ENCODE peak calls at places on chromosomes 1 and 21, in nine cellular contexts. One of them, this sample, is unnamed.

GRCh38 chr1:201350361-201350725 is 27.1 kb downstream of the TNNT2 start:
- DNase-seq in dorsolateral prefrontal cortex: no peak
- DNase-seq in pancreas: no peak
- DNase-seq in lower leg skin: no peak
- DNase-seq in K562: no peak
- DNase-seq in heart right ventricle: no peak
- DNase-seq in HFF-Myc: no peak
- DNase-seq in fibroblast of pulmonary artery: no peak
- DNase-seq in astrocyte of the spinal cord: no peak
- DNase-seq in this sample: no peak

GRCh38 chr1:205294175-205294913 is 27.2 kb downstream of the NUAK2 start:
- DNase-seq in dorsolateral prefrontal cortex: no peak
- DNase-seq in pancreas: peak
- DNase-seq in lower leg skin: no peak
- DNase-seq in K562: peak
- DNase-seq in heart right ventricle: no peak
- DNase-seq in HFF-Myc: peak
- DNase-seq in fibroblast of pulmonary artery: peak
- DNase-seq in astrocyte of the spinal cord: peak
- DNase-seq in this sample: no peak

GRCh38 chr1:214983126-214983869 is 99.2 kb upstream of the KCNK2 start:
- DNase-seq in dorsolateral prefrontal cortex: no peak
- DNase-seq in pancreas: no peak
- DNase-seq in lower leg skin: no peak
- DNase-seq in K562: no peak
- DNase-seq in heart right ventricle: no peak
- DNase-seq in HFF-Myc: no peak
- DNase-seq in fibroblast of pulmonary artery: peak
- DNase-seq in astrocyte of the spinal cord: peak
- DNase-seq in this sample: no peak

GRCh38 chr1:197619008-197619640 is 156.2 kb downstream of the DENND1B start:
- DNase-seq in dorsolateral prefrontal cortex: no peak
- DNase-seq in pancreas: no peak
- DNase-seq in lower leg skin: no peak
- DNase-seq in K562: no peak
- DNase-seq in heart right ventricle: no peak
- DNase-seq in HFF-Myc: no peak
- DNase-seq in fibroblast of pulmonary artery: peak
- DNase-seq in astrocyte of the spinal cord: peak
- DNase-seq in this sample: no peak

GRCh38 chr1:156893048-156893953 is at the start of gene PEAR1:
- DNase-seq in dorsolateral prefrontal cortex: no peak
- DNase-seq in pancreas: peak
- DNase-seq in lower leg skin: no peak
- DNase-seq in K562: no peak
- DNase-seq in heart right ventricle: peak
- DNase-seq in HFF-Myc: no peak
- DNase-seq in fibroblast of pulmonary artery: peak
- DNase-seq in astrocyte of the spinal cord: no peak
- DNase-seq in this sample: no peak

GRCh38 chr1:177571076-177571475 is 398.8 kb downstream of the SEC16B start:
- DNase-seq in dorsolateral prefrontal cortex: no peak
- DNase-seq in pancreas: no peak
- DNase-seq in lower leg skin: no peak
- DNase-seq in K562: no peak
- DNase-seq in heart right ventricle: no peak
- DNase-seq in HFF-Myc: no peak
- DNase-seq in fibroblast of pulmonary artery: no peak
- DNase-seq in astrocyte of the spinal cord: no peak
- DNase-seq in this sample: no peak

GRCh38 chr1:83889707-83890106 is 109.2 kb downstream of the TTLL7 start:
- DNase-seq in dorsolateral prefrontal cortex: no peak
- DNase-seq in pancreas: no peak
- DNase-seq in lower leg skin: no peak
- DNase-seq in K562: no peak
- DNase-seq in heart right ventricle: no peak
- DNase-seq in HFF-Myc: no peak
- DNase-seq in fibroblast of pulmonary artery: peak
- DNase-seq in astrocyte of the spinal cord: peak
- DNase-seq in this sample: no peak

GRCh38 chr1:25523512-25523911 is 19.9 kb upstream of the LDLRAP1 start:
- DNase-seq in dorsolateral prefrontal cortex: no peak
- DNase-seq in pancreas: no peak
- DNase-seq in lower leg skin: no peak
- DNase-seq in K562: peak
- DNase-seq in heart right ventricle: no peak
- DNase-seq in HFF-Myc: no peak
- DNase-seq in fibroblast of pulmonary artery: peak
- DNase-seq in astrocyte of the spinal cord: no peak
- DNase-seq in this sample: peak

GRCh38 chr21:41559658-41560599 is 52.0 kb upstream of the TMPRSS2 start:
- DNase-seq in dorsolateral prefrontal cortex: no peak
- DNase-seq in pancreas: no peak
- DNase-seq in lower leg skin: no peak
- DNase-seq in K562: no peak
- DNase-seq in heart right ventricle: no peak
- DNase-seq in HFF-Myc: peak
- DNase-seq in fibroblast of pulmonary artery: peak
- DNase-seq in astrocyte of the spinal cord: peak
- DNase-seq in this sample: peak

GRCh38 chr1:36472656-36473055 is 8.5 kb upstream of the MRPS15 start:
- DNase-seq in dorsolateral prefrontal cortex: no peak
- DNase-seq in pancreas: no peak
- DNase-seq in lower leg skin: no peak
- DNase-seq in K562: no peak
- DNase-seq in heart right ventricle: no peak
- DNase-seq in HFF-Myc: no peak
- DNase-seq in fibroblast of pulmonary artery: no peak
- DNase-seq in astrocyte of the spinal cord: no peak
- DNase-seq in this sample: no peak

GRCh38 chr1:66438062-66438970 is 95.6 kb upstream of the SGIP1 start:
- DNase-seq in dorsolateral prefrontal cortex: no peak
- DNase-seq in pancreas: no peak
- DNase-seq in lower leg skin: no peak
- DNase-seq in K562: no peak
- DNase-seq in heart right ventricle: no peak
- DNase-seq in HFF-Myc: no peak
- DNase-seq in fibroblast of pulmonary artery: no peak
- DNase-seq in astrocyte of the spinal cord: no peak
- DNase-seq in this sample: no peak

GRCh38 chr1:155196103-155196892 is 11.4 kb downstream of the THBS3 start:
- DNase-seq in dorsolateral prefrontal cortex: no peak
- DNase-seq in pancreas: peak
- DNase-seq in lower leg skin: no peak
- DNase-seq in K562: no peak
- DNase-seq in heart right ventricle: no peak
- DNase-seq in HFF-Myc: no peak
- DNase-seq in fibroblast of pulmonary artery: no peak
- DNase-seq in astrocyte of the spinal cord: peak
- DNase-seq in this sample: no peak

GRCh38 chr1:32753532-32754281 is 51.1 kb upstream of the SYNC start:
- DNase-seq in dorsolateral prefrontal cortex: no peak
- DNase-seq in pancreas: peak
- DNase-seq in lower leg skin: no peak
- DNase-seq in K562: peak
- DNase-seq in heart right ventricle: peak
- DNase-seq in HFF-Myc: no peak
- DNase-seq in fibroblast of pulmonary artery: peak
- DNase-seq in astrocyte of the spinal cord: peak
- DNase-seq in this sample: peak
- H3K4me3 ChIP-seq in dorsolateral prefrontal cortex: peak
- H3K4me3 ChIP-seq in pancreas: peak
- H3K4me3 ChIP-seq in lower leg skin: peak
- H3K4me3 ChIP-seq in K562: peak
- H3K4me3 ChIP-seq in heart right ventricle: peak
- H3K4me3 ChIP-seq in HFF-Myc: peak
- H3K4me3 ChIP-seq in fibroblast of pulmonary artery: peak
- H3K4me3 ChIP-seq in astrocyte of the spinal cord: peak
- H3K4me3 ChIP-seq in this sample: peak

DNA sequence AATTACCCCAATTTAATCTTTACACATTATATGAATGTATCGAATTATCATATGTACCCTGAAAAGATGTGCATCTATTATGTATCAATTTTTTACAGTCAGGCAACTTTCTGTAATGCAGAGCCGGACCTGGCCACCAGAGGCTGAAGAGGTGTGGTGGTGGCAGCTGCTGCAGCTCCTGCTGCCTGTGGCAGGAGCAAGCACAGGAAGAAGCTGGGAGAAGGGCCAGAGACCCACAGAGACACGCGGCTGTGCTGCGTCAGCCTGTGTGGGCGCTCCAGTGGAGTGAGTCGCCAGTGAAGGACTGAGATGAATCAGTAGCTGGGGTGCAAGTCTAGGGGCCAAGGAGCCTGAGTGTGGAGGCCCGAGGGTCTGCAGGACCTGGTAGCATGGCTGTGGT is 74.3 kb upstream of the COG2 start:
- DNase-seq in dorsolateral prefrontal cortex: peak
- DNase-seq in pancreas: peak
- DNase-seq in lower leg skin: no peak
- DNase-seq in K562: no peak
- DNase-seq in heart right ventricle: no peak
- DNase-seq in HFF-Myc: no peak
- DNase-seq in fibroblast of pulmonary artery: peak
- DNase-seq in astrocyte of the spinal cord: peak
- DNase-seq in this sample: peak
- TF ChIP-seq CTCF in dorsolateral prefrontal cortex: no peak
- TF ChIP-seq CTCF in pancreas: no peak
- TF ChIP-seq CTCF in lower leg skin: no peak
- TF ChIP-seq CTCF in K562: peak
- TF ChIP-seq CTCF in heart right ventricle: no peak
- TF ChIP-seq CTCF in HFF-Myc: peak
- TF ChIP-seq CTCF in fibroblast of pulmonary artery: peak
- TF ChIP-seq CTCF in astrocyte of the spinal cord: no peak
- TF ChIP-seq CTCF in this sample: peak

GRCh38 chr1:230356190-230356589 is 69.9 kb downstream of the PGBD5 start:
- DNase-seq in dorsolateral prefrontal cortex: no peak
- DNase-seq in pancreas: no peak
- DNase-seq in lower leg skin: no peak
- DNase-seq in K562: no peak
- DNase-seq in heart right ventricle: no peak
- DNase-seq in HFF-Myc: no peak
- DNase-seq in fibroblast of pulmonary artery: no peak
- DNase-seq in astrocyte of the spinal cord: no peak
- DNase-seq in this sample: no peak

GRCh38 chr1:230362949-230363348 is 63.2 kb downstream of the PGBD5 start:
- DNase-seq in dorsolateral prefrontal cortex: no peak
- DNase-seq in pancreas: no peak
- DNase-seq in lower leg skin: no peak
- DNase-seq in K562: no peak
- DNase-seq in heart right ventricle: no peak
- DNase-seq in HFF-Myc: no peak
- DNase-seq in fibroblast of pulmonary artery: no peak
- DNase-seq in astrocyte of the spinal cord: no peak
- DNase-seq in this sample: no peak

GRCh38 chr1:230361941-230362340 is 64.2 kb downstream of the PGBD5 start:
- DNase-seq in dorsolateral prefrontal cortex: no peak
- DNase-seq in pancreas: no peak
- DNase-seq in lower leg skin: no peak
- DNase-seq in K562: no peak
- DNase-seq in heart right ventricle: no peak
- DNase-seq in HFF-Myc: no peak
- DNase-seq in fibroblast of pulmonary artery: no peak
- DNase-seq in astrocyte of the spinal cord: no peak
- DNase-seq in this sample: no peak

GRCh38 chr1:230356869-230357778 is 69.0 kb downstream of the PGBD5 start:
- DNase-seq in dorsolateral prefrontal cortex: no peak
- DNase-seq in pancreas: no peak
- DNase-seq in lower leg skin: no peak
- DNase-seq in K562: no peak
- DNase-seq in heart right ventricle: no peak
- DNase-seq in HFF-Myc: no peak
- DNase-seq in fibroblast of pulmonary artery: no peak
- DNase-seq in astrocyte of the spinal cord: no peak
- DNase-seq in this sample: no peak

DNA sequence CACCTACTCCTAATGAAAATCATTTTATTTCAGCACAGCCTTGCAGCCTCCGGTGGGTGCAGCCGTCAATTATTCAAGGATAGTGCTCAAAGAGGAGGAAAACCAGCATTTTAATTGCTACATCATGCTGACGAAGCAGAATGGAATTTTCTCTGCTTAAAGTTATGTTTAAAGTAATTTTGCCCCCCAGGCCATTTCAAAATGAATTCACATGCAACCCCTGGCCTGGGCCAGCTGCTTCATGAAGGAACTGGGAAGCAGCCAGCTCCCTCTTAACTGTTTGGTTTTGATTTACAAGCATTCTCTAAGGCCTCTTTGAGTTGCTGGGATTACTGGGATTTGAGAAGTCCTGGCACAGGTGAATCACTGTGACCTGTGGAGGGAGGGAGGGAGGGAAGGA is 66.1 kb downstream of the PGBD5 start:
- DNase-seq in dorsolateral prefrontal cortex: no peak
- DNase-seq in pancreas: no peak
- DNase-seq in lower leg skin: no peak
- DNase-seq in K562: no peak
- DNase-seq in heart right ventricle: no peak
- DNase-seq in HFF-Myc: peak
- DNase-seq in fibroblast of pulmonary artery: no peak
- DNase-seq in astrocyte of the spinal cord: peak
- DNase-seq in this sample: no peak
- H3K4me3 ChIP-seq in dorsolateral prefrontal cortex: no peak
- H3K4me3 ChIP-seq in pancreas: no peak
- H3K4me3 ChIP-seq in lower leg skin: no peak
- H3K4me3 ChIP-seq in K562: no peak
- H3K4me3 ChIP-seq in heart right ventricle: no peak
- H3K4me3 ChIP-seq in HFF-Myc: no peak
- H3K4me3 ChIP-seq in fibroblast of pulmonary artery: no peak
- H3K4me3 ChIP-seq in astrocyte of the spinal cord: no peak
- H3K4me3 ChIP-seq in this sample: no peak

GRCh38 chr1:164660415-164661174 is 101.6 kb downstream of the PBX1 start:
- DNase-seq in dorsolateral prefrontal cortex: no peak
- DNase-seq in pancreas: no peak
- DNase-seq in lower leg skin: no peak
- DNase-seq in K562: no peak
- DNase-seq in heart right ventricle: no peak
- DNase-seq in HFF-Myc: no peak
- DNase-seq in fibroblast of pulmonary artery: peak
- DNase-seq in astrocyte of the spinal cord: peak
- DNase-seq in this sample: peak

GRCh38 chr1:164664127-164664526 is 105.1 kb downstream of the PBX1 start:
- DNase-seq in dorsolateral prefrontal cortex: no peak
- DNase-seq in pancreas: no peak
- DNase-seq in lower leg skin: no peak
- DNase-seq in K562: no peak
- DNase-seq in heart right ventricle: no peak
- DNase-seq in HFF-Myc: no peak
- DNase-seq in fibroblast of pulmonary artery: no peak
- DNase-seq in astrocyte of the spinal cord: no peak
- DNase-seq in this sample: peak

GRCh38 chr1:164662955-164663354 is 104.0 kb downstream of the PBX1 start:
- DNase-seq in dorsolateral prefrontal cortex: no peak
- DNase-seq in pancreas: no peak
- DNase-seq in lower leg skin: no peak
- DNase-seq in K562: no peak
- DNase-seq in heart right ventricle: no peak
- DNase-seq in HFF-Myc: no peak
- DNase-seq in fibroblast of pulmonary artery: no peak
- DNase-seq in astrocyte of the spinal cord: no peak
- DNase-seq in this sample: no peak

GRCh38 chr1:164659621-164660414 is 100.8 kb downstream of the PBX1 start:
- DNase-seq in dorsolateral prefrontal cortex: no peak
- DNase-seq in pancreas: peak
- DNase-seq in lower leg skin: peak
- DNase-seq in K562: no peak
- DNase-seq in heart right ventricle: no peak
- DNase-seq in HFF-Myc: no peak
- DNase-seq in fibroblast of pulmonary artery: no peak
- DNase-seq in astrocyte of the spinal cord: no peak
- DNase-seq in this sample: no peak

GRCh38 chr1:164662462-164662861 is 103.5 kb downstream of the PBX1 start:
- DNase-seq in dorsolateral prefrontal cortex: no peak
- DNase-seq in pancreas: no peak
- DNase-seq in lower leg skin: no peak
- DNase-seq in K562: no peak
- DNase-seq in heart right ventricle: no peak
- DNase-seq in HFF-Myc: no peak
- DNase-seq in fibroblast of pulmonary artery: no peak
- DNase-seq in astrocyte of the spinal cord: no peak
- DNase-seq in this sample: no peak
- TF ChIP-seq CTCF in dorsolateral prefrontal cortex: no peak
- TF ChIP-seq CTCF in pancreas: no peak
- TF ChIP-seq CTCF in lower leg skin: no peak
- TF ChIP-seq CTCF in K562: no peak
- TF ChIP-seq CTCF in heart right ventricle: no peak
- TF ChIP-seq CTCF in HFF-Myc: no peak
- TF ChIP-seq CTCF in fibroblast of pulmonary artery: peak
- TF ChIP-seq CTCF in astrocyte of the spinal cord: no peak
- TF ChIP-seq CTCF in this sample: no peak

This sample was measured in GM12865.